ENCODE peak calls at places on chromosomes 7 and 10, in seven cellular contexts. O, Q, X, S, J, D and W are unnamed samples.

GRCh38 chr7:149880871-149881301 is 7.1 kb downstream of the ATP6V0E2 start:
- DNase-seq in O (no peak), Q (no peak), X (no peak), S (no peak), J (no peak), D (no peak), W (no peak)

GRCh38 chr7:155885162-155886160 is 73.2 kb upstream of the SHH start:
- DNase-seq in O (no peak), Q (no peak), X (no peak), S (no peak), J (no peak), D (no peak), W (no peak)

GRCh38 chr7:120207037-120207436 is 65.9 kb upstream of the KCND2 start:
- DNase-seq in O (no peak), Q (no peak), X (no peak), S (no peak), J (no peak), D (no peak), W (no peak)

GRCh38 chr7:76009672-76010600 is 15.5 kb upstream of the TMEM120A start:
- DNase-seq in O (no peak), Q (no peak), X (no peak), S (no peak), J (no peak), D (no peak), W (no peak)

GRCh38 chr7:70506463-70506862 is 625.5 kb upstream of the GALNT17 start:
- DNase-seq in O (peak), Q (no peak), X (no peak), S (no peak), J (no peak), D (no peak), W (no peak)

GRCh38 chr7:112790651-112790973 is 419 bp upstream of the TMEM168 start:
- DNase-seq in O (no peak), Q (no peak), X (no peak), S (no peak), J (peak), D (peak), W (no peak)

GRCh38 chr10:80509403-80510161 is 28.1 kb upstream of the SH2D4B start:
- DNase-seq in O (no peak), Q (no peak), X (no peak), S (no peak), J (no peak), D (no peak), W (no peak)

GRCh38 chr10:72063703-72064391 is 24.5 kb downstream of the SPOCK2 start:
- DNase-seq in O (no peak), Q (no peak), X (no peak), S (no peak), J (no peak), D (no peak), W (no peak)

GRCh38 chr7:26485421-26486019 is 193.9 kb downstream of the SNX10 start:
- DNase-seq in O (no peak), Q (no peak), X (no peak), S (no peak), J (no peak), D (no peak), W (no peak)

GRCh38 chr10:127041561-127041960 is 136.3 kb downstream of the DOCK1 start:
- DNase-seq in O (no peak), Q (no peak), X (no peak), S (no peak), J (no peak), D (no peak), W (no peak)

GRCh38 chr7:291302-292092 is 1.5 kb downstream of the FOXL3 start:
- DNase-seq in O (no peak), Q (no peak), X (no peak), S (no peak), J (no peak), D (no peak), W (no peak)

GRCh38 chr10:6766061-6766460 is 186.0 kb upstream of the PRKCQ start:
- DNase-seq in O (no peak), Q (no peak), X (no peak), S (no peak), J (no peak), D (no peak), W (no peak)

GRCh38 chr7:32169236-32169635 is 99.0 kb upstream of the PDE1C start:
- DNase-seq in O (no peak), Q (no peak), X (no peak), S (no peak), J (no peak), D (no peak), W (no peak)